ENCODE peak calls at places on chromosome 17, in ten cellular contexts. One of them, this sample, is unnamed.

GRCh38 chr17:67421869-67422273 is 44.8 kb downstream of the PITPNC1 start:
- DNase-seq in AG10803: peak
- DNase-seq in cardiac fibroblast: peak
- DNase-seq in A673: peak
- DNase-seq in lower lobe of right lung: no peak
- DNase-seq in progenitor cell of endocrine pancreas: no peak
- DNase-seq in left ventricle myocardium inferior: no peak
- DNase-seq in ovary: no peak
- DNase-seq in choroid plexus epithelial cell: peak
- DNase-seq in GM10248: no peak
- DNase-seq in this sample: no peak

GRCh38 chr17:79387783-79388182 is 223.1 kb downstream of the RBFOX3 start:
- DNase-seq in progenitor cell of endocrine pancreas: no peak
- DNase-seq in lower lobe of right lung: no peak
- DNase-seq in choroid plexus epithelial cell: no peak
- DNase-seq in AG10803: no peak
- DNase-seq in A673: no peak
- DNase-seq in left ventricle myocardium inferior: no peak
- DNase-seq in GM10248: no peak
- DNase-seq in cardiac fibroblast: no peak
- DNase-seq in ovary: no peak
- DNase-seq in this sample: no peak

GRCh38 chr17:21029032-21029431 is 13.8 kb downstream of the USP22 start:
- DNase-seq in cardiac fibroblast: peak
- DNase-seq in A673: no peak
- DNase-seq in GM10248: no peak
- DNase-seq in AG10803: peak
- DNase-seq in choroid plexus epithelial cell: peak
- DNase-seq in ovary: no peak
- DNase-seq in left ventricle myocardium inferior: no peak
- DNase-seq in lower lobe of right lung: no peak
- DNase-seq in progenitor cell of endocrine pancreas: no peak
- DNase-seq in this sample: no peak

GRCh38 chr17:29549169-29549935 is 17.5 kb downstream of the ABHD15 start:
- DNase-seq in left ventricle myocardium inferior: no peak
- DNase-seq in choroid plexus epithelial cell: peak
- DNase-seq in lower lobe of right lung: no peak
- DNase-seq in ovary: no peak
- DNase-seq in progenitor cell of endocrine pancreas: no peak
- DNase-seq in A673: peak
- DNase-seq in GM10248: peak
- DNase-seq in AG10803: peak
- DNase-seq in cardiac fibroblast: peak
- DNase-seq in this sample: no peak

GRCh38 chr17:60729854-60730253 is 52.2 kb downstream of the BCAS3 start:
- DNase-seq in lower lobe of right lung: no peak
- DNase-seq in choroid plexus epithelial cell: peak
- DNase-seq in cardiac fibroblast: no peak
- DNase-seq in progenitor cell of endocrine pancreas: no peak
- DNase-seq in A673: no peak
- DNase-seq in ovary: no peak
- DNase-seq in left ventricle myocardium inferior: no peak
- DNase-seq in GM10248: no peak
- DNase-seq in AG10803: no peak
- DNase-seq in this sample: no peak

GRCh38 chr17:41483991-41484826 is 3.3 kb upstream of the KRT35 start:
- DNase-seq in cardiac fibroblast: peak
- DNase-seq in progenitor cell of endocrine pancreas: no peak
- DNase-seq in GM10248: no peak
- DNase-seq in ovary: no peak
- DNase-seq in left ventricle myocardium inferior: no peak
- DNase-seq in choroid plexus epithelial cell: no peak
- DNase-seq in AG10803: no peak
- DNase-seq in A673: no peak
- DNase-seq in lower lobe of right lung: no peak
- DNase-seq in this sample: no peak

GRCh38 chr17:66900126-66901010 is 64.1 kb upstream of the CACNG4 start:
- DNase-seq in GM10248: no peak
- DNase-seq in lower lobe of right lung: no peak
- DNase-seq in AG10803: no peak
- DNase-seq in A673: peak
- DNase-seq in choroid plexus epithelial cell: peak
- DNase-seq in progenitor cell of endocrine pancreas: no peak
- DNase-seq in cardiac fibroblast: peak
- DNase-seq in ovary: no peak
- DNase-seq in left ventricle myocardium inferior: no peak
- DNase-seq in this sample: no peak

GRCh38 chr17:57372156-57372555 is 115.8 kb downstream of the MSI2 start:
- DNase-seq in AG10803: peak
- DNase-seq in A673: no peak
- DNase-seq in lower lobe of right lung: no peak
- DNase-seq in progenitor cell of endocrine pancreas: no peak
- DNase-seq in cardiac fibroblast: peak
- DNase-seq in left ventricle myocardium inferior: no peak
- DNase-seq in ovary: no peak
- DNase-seq in choroid plexus epithelial cell: peak
- DNase-seq in GM10248: no peak
- DNase-seq in this sample: no peak

GRCh38 chr17:21378553-21378952 is 2.4 kb downstream of the KCNJ12 start:
- DNase-seq in lower lobe of right lung: no peak
- DNase-seq in progenitor cell of endocrine pancreas: no peak
- DNase-seq in ovary: no peak
- DNase-seq in choroid plexus epithelial cell: no peak
- DNase-seq in A673: no peak
- DNase-seq in left ventricle myocardium inferior: no peak
- DNase-seq in GM10248: no peak
- DNase-seq in cardiac fibroblast: no peak
- DNase-seq in AG10803: no peak
- DNase-seq in this sample: no peak

GRCh38 chr17:78993981-78994671 is 14.4 kb upstream of the LGALS3BP start:
- DNase-seq in choroid plexus epithelial cell: no peak
- DNase-seq in ovary: no peak
- DNase-seq in cardiac fibroblast: no peak
- DNase-seq in A673: no peak
- DNase-seq in AG10803: no peak
- DNase-seq in GM10248: no peak
- DNase-seq in left ventricle myocardium inferior: no peak
- DNase-seq in progenitor cell of endocrine pancreas: no peak
- DNase-seq in lower lobe of right lung: no peak
- DNase-seq in this sample: peak

GRCh38 chr17:19308398-19308797 is 54.1 kb downstream of the B9D1 start:
- DNase-seq in ovary: no peak
- DNase-seq in progenitor cell of endocrine pancreas: no peak
- DNase-seq in left ventricle myocardium inferior: no peak
- DNase-seq in AG10803: no peak
- DNase-seq in choroid plexus epithelial cell: no peak
- DNase-seq in lower lobe of right lung: peak
- DNase-seq in GM10248: no peak
- DNase-seq in cardiac fibroblast: no peak
- DNase-seq in A673: no peak
- DNase-seq in this sample: no peak

GRCh38 chr17:79215631-79216030 is 141.0 kb downstream of the ENGASE start:
- DNase-seq in ovary: no peak
- DNase-seq in AG10803: no peak
- DNase-seq in lower lobe of right lung: no peak
- DNase-seq in A673: no peak
- DNase-seq in left ventricle myocardium inferior: no peak
- DNase-seq in choroid plexus epithelial cell: no peak
- DNase-seq in progenitor cell of endocrine pancreas: no peak
- DNase-seq in cardiac fibroblast: no peak
- DNase-seq in GM10248: no peak
- DNase-seq in this sample: no peak

GRCh38 chr17:43556292-43556691 is 10.2 kb upstream of the ETV4 start:
- DNase-seq in lower lobe of right lung: peak
- DNase-seq in left ventricle myocardium inferior: no peak
- DNase-seq in A673: no peak
- DNase-seq in GM10248: no peak
- DNase-seq in progenitor cell of endocrine pancreas: no peak
- DNase-seq in choroid plexus epithelial cell: no peak
- DNase-seq in cardiac fibroblast: peak
- DNase-seq in AG10803: peak
- DNase-seq in ovary: no peak
- DNase-seq in this sample: no peak

GRCh38 chr17:29251969-29252866 is 5.6 kb downstream of the CRYBA1 start:
- DNase-seq in left ventricle myocardium inferior: no peak
- DNase-seq in choroid plexus epithelial cell: peak
- DNase-seq in progenitor cell of endocrine pancreas: no peak
- DNase-seq in A673: peak
- DNase-seq in AG10803: peak
- DNase-seq in ovary: no peak
- DNase-seq in lower lobe of right lung: no peak
- DNase-seq in GM10248: no peak
- DNase-seq in cardiac fibroblast: peak
- DNase-seq in this sample: no peak

GRCh38 chr17:30567231-30568116 is 90.3 kb downstream of the GOSR1 start:
- DNase-seq in choroid plexus epithelial cell: no peak
- DNase-seq in left ventricle myocardium inferior: no peak
- DNase-seq in progenitor cell of endocrine pancreas: no peak
- DNase-seq in ovary: no peak
- DNase-seq in lower lobe of right lung: no peak
- DNase-seq in AG10803: no peak
- DNase-seq in GM10248: no peak
- DNase-seq in A673: no peak
- DNase-seq in cardiac fibroblast: no peak
- DNase-seq in this sample: no peak

DNA sequence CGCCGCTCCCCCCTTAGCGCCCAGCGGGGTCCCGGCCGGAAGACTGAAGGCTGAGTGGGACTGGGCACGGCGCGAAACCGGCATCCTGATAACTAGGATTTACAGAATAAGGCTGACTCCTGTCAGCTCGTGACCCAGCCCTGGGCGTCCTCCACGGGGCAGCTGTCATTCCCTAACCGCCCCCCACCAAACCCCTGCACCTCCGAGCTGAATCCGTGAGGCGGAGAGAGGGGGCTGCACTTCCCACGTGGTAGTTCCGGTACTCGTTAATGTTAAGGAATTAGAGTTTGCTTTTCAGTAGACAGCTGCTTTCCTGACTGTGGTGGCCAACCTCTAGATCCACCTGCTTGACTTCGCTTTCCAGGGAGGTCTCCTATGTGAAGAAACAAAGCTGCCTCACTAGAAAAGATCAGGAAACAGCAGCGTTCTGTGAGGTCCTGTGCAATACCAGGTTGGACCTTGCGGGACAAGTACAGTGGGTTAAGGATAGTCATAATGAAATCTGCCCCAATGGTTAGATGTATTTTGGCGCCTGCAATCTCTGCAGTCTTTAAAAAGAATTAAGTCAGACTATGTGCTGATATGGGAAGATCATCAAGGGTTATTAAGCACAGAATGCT is 1.0 kb upstream of the WBP2 start:
- DNase-seq in GM10248: no peak
- DNase-seq in choroid plexus epithelial cell: peak
- DNase-seq in ovary: no peak
- DNase-seq in AG10803: no peak
- DNase-seq in cardiac fibroblast: no peak
- DNase-seq in lower lobe of right lung: no peak
- DNase-seq in A673: no peak
- DNase-seq in progenitor cell of endocrine pancreas: no peak
- DNase-seq in left ventricle myocardium inferior: no peak
- DNase-seq in this sample: no peak
- TF ChIP-seq CTCF in GM10248: no peak
- TF ChIP-seq CTCF in choroid plexus epithelial cell: no peak
- TF ChIP-seq CTCF in ovary: peak
- TF ChIP-seq CTCF in AG10803: no peak
- TF ChIP-seq CTCF in cardiac fibroblast: no peak
- TF ChIP-seq CTCF in lower lobe of right lung: no peak
- TF ChIP-seq CTCF in A673: no peak
- TF ChIP-seq CTCF in progenitor cell of endocrine pancreas: peak
- TF ChIP-seq CTCF in left ventricle myocardium inferior: no peak
- TF ChIP-seq CTCF in this sample: peak

DNA sequence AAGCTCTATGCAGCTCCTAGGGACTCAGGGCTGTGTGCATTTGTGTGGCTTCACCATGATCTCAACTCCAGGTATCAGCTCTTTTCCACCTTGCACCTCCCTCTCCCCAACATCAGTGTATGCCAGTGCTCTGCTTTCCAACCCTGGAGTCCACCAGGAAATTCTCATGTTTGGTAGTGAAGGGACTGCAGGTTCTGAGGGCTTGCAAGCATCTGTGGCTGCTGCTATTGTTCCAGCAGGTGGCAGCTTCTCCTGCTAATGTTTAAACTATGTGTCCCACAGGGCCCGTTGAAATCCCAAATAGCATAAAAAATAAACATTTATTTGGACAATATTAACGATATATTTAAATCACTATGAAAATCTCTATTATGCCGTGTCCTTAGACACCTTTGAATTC is 82.0 kb downstream of the RGS9 start:
- DNase-seq in cardiac fibroblast: no peak
- DNase-seq in ovary: no peak
- DNase-seq in lower lobe of right lung: no peak
- DNase-seq in left ventricle myocardium inferior: no peak
- DNase-seq in progenitor cell of endocrine pancreas: no peak
- DNase-seq in A673: peak
- DNase-seq in AG10803: no peak
- DNase-seq in choroid plexus epithelial cell: no peak
- DNase-seq in GM10248: no peak
- DNase-seq in this sample: no peak
- TF ChIP-seq CTCF in cardiac fibroblast: peak
- TF ChIP-seq CTCF in ovary: no peak
- TF ChIP-seq CTCF in lower lobe of right lung: no peak
- TF ChIP-seq CTCF in left ventricle myocardium inferior: peak
- TF ChIP-seq CTCF in progenitor cell of endocrine pancreas: peak
- TF ChIP-seq CTCF in A673: peak
- TF ChIP-seq CTCF in AG10803: peak
- TF ChIP-seq CTCF in choroid plexus epithelial cell: peak
- TF ChIP-seq CTCF in GM10248: peak
- TF ChIP-seq CTCF in this sample: no peak

DNA sequence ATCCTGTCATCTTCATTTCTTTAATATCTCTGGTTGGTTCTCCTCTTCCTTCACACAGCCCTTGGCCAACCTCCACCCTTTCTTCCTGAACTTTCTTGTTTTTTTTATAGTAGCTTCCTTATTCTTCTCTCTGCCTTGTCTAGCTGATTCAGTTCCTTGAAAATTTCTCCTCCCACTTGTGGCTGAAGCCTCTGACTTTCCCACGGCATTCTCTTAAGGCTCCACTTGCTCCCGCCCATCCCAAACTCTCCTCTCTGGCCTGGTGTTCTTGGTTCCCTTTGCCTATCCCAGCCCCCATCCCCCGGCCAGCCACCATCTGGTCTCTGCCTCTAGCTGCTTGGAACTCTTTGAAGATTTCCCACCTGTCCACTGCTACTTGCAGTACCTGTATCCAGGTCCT is 29.1 kb downstream of the NLRP1 start:
- DNase-seq in cardiac fibroblast: peak
- DNase-seq in choroid plexus epithelial cell: no peak
- DNase-seq in ovary: no peak
- DNase-seq in GM10248: no peak
- DNase-seq in AG10803: peak
- DNase-seq in left ventricle myocardium inferior: no peak
- DNase-seq in lower lobe of right lung: no peak
- DNase-seq in A673: no peak
- DNase-seq in progenitor cell of endocrine pancreas: no peak
- DNase-seq in this sample: no peak
- TF ChIP-seq CTCF in cardiac fibroblast: no peak
- TF ChIP-seq CTCF in choroid plexus epithelial cell: no peak
- TF ChIP-seq CTCF in ovary: no peak
- TF ChIP-seq CTCF in GM10248: no peak
- TF ChIP-seq CTCF in AG10803: no peak
- TF ChIP-seq CTCF in left ventricle myocardium inferior: no peak
- TF ChIP-seq CTCF in lower lobe of right lung: no peak
- TF ChIP-seq CTCF in A673: no peak
- TF ChIP-seq CTCF in progenitor cell of endocrine pancreas: no peak
- TF ChIP-seq CTCF in this sample: no peak

GRCh38 chr17:80773243-80773991 is 218.2 kb upstream of the CHMP6 start:
- DNase-seq in progenitor cell of endocrine pancreas: no peak
- DNase-seq in ovary: no peak
- DNase-seq in A673: no peak
- DNase-seq in GM10248: no peak
- DNase-seq in lower lobe of right lung: no peak
- DNase-seq in choroid plexus epithelial cell: no peak
- DNase-seq in AG10803: peak
- DNase-seq in left ventricle myocardium inferior: peak
- DNase-seq in cardiac fibroblast: peak
- DNase-seq in this sample: no peak
- TF ChIP-seq CTCF in progenitor cell of endocrine pancreas: no peak
- TF ChIP-seq CTCF in ovary: no peak
- TF ChIP-seq CTCF in A673: peak
- TF ChIP-seq CTCF in GM10248: no peak
- TF ChIP-seq CTCF in lower lobe of right lung: no peak
- TF ChIP-seq CTCF in choroid plexus epithelial cell: peak
- TF ChIP-seq CTCF in AG10803: peak
- TF ChIP-seq CTCF in left ventricle myocardium inferior: no peak
- TF ChIP-seq CTCF in cardiac fibroblast: no peak
- TF ChIP-seq CTCF in this sample: no peak